ENCODE peak calls at places on chromosomes 6 and 20, in ten cellular contexts. E is GM12892, Z is spleen, U is transverse colon, T is H1, O is upper lobe of left lung, Y is Panc1, C is GM12878, D is SK-N-SH, L is GM23338. J is an unnamed sample.

GRCh38 chr6:117237561-117237960 is 27.8 kb upstream of the VGLL2 start:
- DNase-seq in C (no peak), Y (no peak), L (no peak), O (no peak), E (no peak), Z (no peak), D (no peak), T (no peak), U (no peak), J (no peak)

GRCh38 chr6:166540631-166541331 is 45.7 kb downstream of the RAMACL start:
- DNase-seq in L (no peak), U (peak), Z (no peak), C (peak), O (no peak), E (peak), D (no peak), T (no peak), Y (no peak), J (no peak)

GRCh38 chr6:158338311-158339112 is 26.2 kb downstream of the TULP4 start:
- DNase-seq in C (no peak), T (no peak), E (no peak), U (no peak), Z (no peak), O (no peak), Y (no peak), D (no peak), L (peak), J (no peak)

GRCh38 chr6:159762681-159763293 is 942 bp downstream of the ACAT2 start:
- DNase-seq in O (no peak), T (no peak), Y (no peak), E (no peak), Z (no peak), D (no peak), L (peak), C (no peak), U (peak), J (no peak)

GRCh38 chr6:166058064-166058739 is 109.4 kb downstream of the TBXT start:
- DNase-seq in D (peak), L (no peak), E (no peak), C (no peak), O (no peak), Y (no peak), U (no peak), T (no peak), Z (no peak), J (no peak)

GRCh38 chr6:47009583-47009982 is 32.5 kb downstream of the ADGRF1 start:
- DNase-seq in O (no peak), U (no peak), T (no peak), L (peak), Y (no peak), D (no peak), E (no peak), C (no peak), Z (no peak), J (no peak)

GRCh38 chr20:46174469-46175126 is 56.5 kb downstream of the CD40 start:
- DNase-seq in O (peak), D (peak), E (peak), C (no peak), Y (peak), T (peak), Z (peak), U (peak), L (peak), J (peak)

GRCh38 chr6:18209539-18210197 is 54.4 kb downstream of the KDM1B start:
- DNase-seq in U (no peak), T (no peak), Z (no peak), Y (no peak), O (no peak), L (no peak), E (no peak), D (no peak), C (no peak), J (no peak)

GRCh38 chr6:15513801-15514711 is 148.8 kb downstream of the DTNBP1 start:
- DNase-seq in D (no peak), O (no peak), L (no peak), C (no peak), T (no peak), E (no peak), Z (peak), U (no peak), Y (no peak), J (no peak)

GRCh38 chr6:143187173-143187908 is 126.7 kb downstream of the AIG1 start:
- DNase-seq in T (no peak), E (no peak), Y (no peak), O (no peak), Z (no peak), U (no peak), C (no peak), L (no peak), D (no peak), J (no peak)

GRCh38 chr6:135578976-135579375 is 81.4 kb upstream of the AHI1 start:
- DNase-seq in Y (no peak), Z (no peak), C (no peak), D (no peak), T (no peak), E (no peak), U (no peak), O (no peak), L (no peak), J (no peak)

GRCh38 chr6:109513571-109514071 is 30.6 kb upstream of the ZBTB24 start:
- DNase-seq in O (no peak), Z (no peak), D (no peak), T (no peak), Y (no peak), E (no peak), L (peak), C (no peak), U (no peak), J (no peak)

GRCh38 chr6:167898673-167899311 is 72.1 kb downstream of the AFDN start:
- DNase-seq in C (no peak), O (no peak), U (no peak), E (no peak), L (peak), Z (no peak), Y (no peak), D (peak), T (no peak), J (no peak)

GRCh38 chr6:121851056-121851455 is 415.6 kb downstream of the GJA1 start:
- DNase-seq in Y (no peak), L (peak), Z (no peak), E (no peak), O (no peak), D (no peak), C (no peak), U (no peak), T (no peak), J (no peak)

GRCh38 chr6:121520337-121521163 is 85.1 kb downstream of the GJA1 start:
- DNase-seq in E (no peak), L (peak), Z (no peak), O (no peak), U (no peak), D (no peak), C (no peak), T (no peak), Y (peak), J (no peak)

GRCh38 chr6:105991561-105992314 is 94.4 kb upstream of the PRDM1 start:
- DNase-seq in Z (peak), T (peak), E (no peak), D (peak), L (peak), C (no peak), U (peak), O (peak), Y (no peak), J (no peak)

GRCh38 chr20:8473459-8473858 is 341.4 kb downstream of the PLCB1 start:
- DNase-seq in L (no peak), Z (no peak), U (no peak), O (no peak), C (no peak), D (no peak), T (no peak), E (no peak), Y (no peak), J (no peak)

GRCh38 chr6:152461556-152461955 is 175.6 kb downstream of the SYNE1 start:
- DNase-seq in L (no peak), E (no peak), U (no peak), T (no peak), D (no peak), C (no peak), Y (no peak), Z (no peak), O (no peak), J (no peak)

GRCh38 chr6:27091661-27092315 is 155.7 kb upstream of the PRSS16 start:
- DNase-seq in U (no peak), C (peak), O (peak), D (peak), L (peak), T (peak), Z (no peak), Y (peak), E (peak), J (no peak)

GRCh38 chr6:134145786-134146185 is 93.4 kb upstream of the SLC2A12 start:
- DNase-seq in L (peak), E (no peak), D (no peak), T (no peak), C (no peak), O (no peak), Z (no peak), Y (no peak), U (no peak), J (no peak)

GRCh38 chr6:55320691-55321086 is 6.6 kb upstream of the GFRAL start:
- DNase-seq in U (no peak), E (no peak), Y (no peak), T (no peak), L (peak), O (no peak), C (no peak), Z (no peak), D (no peak), J (no peak)

GRCh38 chr20:49207071-49207470 is 12.1 kb upstream of the DDX27 start:
- DNase-seq in T (peak), L (peak), Y (no peak), D (no peak), O (no peak), C (no peak), U (no peak), Z (peak), E (no peak), J (no peak)

GRCh38 chr6:151763938-151764680 is 43.4 kb upstream of the ESR1 start:
- DNase-seq in C (no peak), D (peak), L (peak), Z (peak), U (peak), Y (peak), T (peak), E (peak), O (peak), J (peak)

GRCh38 chr6:88983532-88983931 is 20.1 kb upstream of the RNGTT start:
- DNase-seq in U (peak), O (no peak), T (peak), Y (no peak), C (no peak), Z (no peak), L (peak), D (peak), E (no peak), J (no peak)

GRCh38 chr20:58839474-58839874 is 11.2 kb downstream of the GNAS-AS1 start:
- DNase-seq in U (no peak), D (peak), O (peak), Z (peak), Y (no peak), E (no peak), T (peak), L (peak), C (no peak), J (no peak)

GRCh38 chr6:45438849-45439406 is 61.2 kb upstream of the SUPT3H start:
- DNase-seq in C (no peak), U (no peak), D (no peak), L (no peak), T (no peak), Z (no peak), Y (no peak), E (no peak), O (no peak), J (no peak)

GRCh38 chr6:36198986-36199385 is 2.4 kb downstream of the BRPF3 start:
- DNase-seq in Z (no peak), O (no peak), C (no peak), U (no peak), Y (no peak), L (no peak), E (no peak), T (no peak), D (no peak), J (no peak)
- TF ChIP-seq POLR2AphosphoS5 in Z (no peak), O (no peak), C (no peak), U (no peak), Y (no peak), L (no peak), E (no peak), T (no peak), D (no peak), J (no peak)

GRCh38 chr6:12584631-12585405 is 131.7 kb upstream of the PHACTR1 start:
- DNase-seq in O (no peak), D (no peak), C (no peak), L (no peak), Z (no peak), U (no peak), E (no peak), Y (no peak), T (no peak), J (no peak)
- TF ChIP-seq POLR2AphosphoS5 in O (peak), D (no peak), C (no peak), L (no peak), Z (no peak), U (no peak), E (no peak), Y (no peak), T (no peak), J (no peak)

DNA sequence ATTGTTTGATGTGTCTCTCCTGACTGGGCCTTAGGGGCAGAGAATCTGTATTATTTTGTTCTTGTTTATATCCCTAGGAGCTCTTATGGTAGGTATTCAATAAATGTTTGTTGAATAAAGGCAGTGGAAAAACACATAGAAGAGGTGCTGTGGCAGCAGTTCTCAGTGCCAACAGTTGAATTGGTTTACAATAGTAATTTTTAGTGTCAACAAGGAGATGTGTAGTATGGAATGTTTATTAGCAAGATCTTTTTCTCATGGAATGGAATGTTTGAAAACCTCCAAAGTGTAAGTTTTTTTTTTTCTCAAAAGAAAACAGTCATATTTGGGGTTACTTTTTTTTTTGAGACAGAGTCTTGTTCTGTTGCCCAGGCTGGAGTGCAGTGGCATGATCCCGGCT is 28.0 kb downstream of the ASXL1 start:
- DNase-seq in T (no peak), L (no peak), D (no peak), U (no peak), O (no peak), Z (no peak), Y (no peak), C (no peak), E (no peak), J (no peak)
- TF ChIP-seq POLR2AphosphoS5 in T (no peak), L (no peak), D (no peak), U (no peak), O (no peak), Z (no peak), Y (no peak), C (no peak), E (no peak), J (no peak)

GRCh38 chr20:35092524-35093244 is at the start of gene TRPC4AP:
- DNase-seq in T (peak), Y (peak), U (peak), D (peak), E (peak), L (peak), C (peak), Z (peak), O (peak), J (peak)
- TF ChIP-seq POLR2AphosphoS5 in T (peak), Y (peak), U (peak), D (peak), E (no peak), L (peak), C (peak), Z (peak), O (peak), J (peak)

DNA sequence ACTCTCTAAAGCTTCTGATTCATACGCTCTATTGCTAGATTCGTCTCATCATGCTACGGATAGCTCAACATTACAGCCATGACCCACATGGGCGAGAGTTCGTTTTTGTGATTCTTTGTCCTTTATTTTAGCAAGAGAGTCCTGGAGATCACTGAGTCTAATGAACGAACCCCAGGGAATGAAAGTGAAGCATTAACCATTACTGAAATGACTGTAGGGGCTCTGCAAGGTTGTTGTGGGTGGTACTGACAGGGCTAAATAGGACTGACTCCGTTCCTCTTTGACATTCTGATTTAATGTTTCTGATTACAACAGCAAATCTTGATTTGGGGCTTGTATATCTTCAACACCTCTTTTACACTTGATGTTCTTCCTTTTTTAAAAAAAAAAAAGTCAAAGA is 13.7 kb upstream of the RTF2 start:
- DNase-seq in C (no peak), L (no peak), T (no peak), D (no peak), O (no peak), Z (no peak), E (no peak), U (no peak), Y (no peak), J (no peak)
- TF ChIP-seq POLR2AphosphoS5 in C (no peak), L (no peak), T (no peak), D (no peak), O (no peak), Z (no peak), E (no peak), U (no peak), Y (no peak), J (no peak)

GRCh38 chr6:7052441-7052936 is 55.3 kb upstream of the RREB1 start:
- DNase-seq in D (peak), E (peak), O (peak), U (peak), C (no peak), Z (peak), L (peak), T (peak), Y (no peak), J (no peak)

GRCh38 chr6:7050911-7051779 is 56.6 kb upstream of the RREB1 start:
- DNase-seq in T (peak), E (peak), L (peak), Z (peak), D (no peak), C (no peak), Y (no peak), U (peak), O (peak), J (peak)

GRCh38 chr6:7053125-7053784 is 54.5 kb upstream of the RREB1 start:
- DNase-seq in D (no peak), T (no peak), C (no peak), L (no peak), O (no peak), U (no peak), E (no peak), Z (no peak), Y (no peak), J (no peak)

GRCh38 chr6:7050099-7050498 is 57.7 kb upstream of the RREB1 start:
- DNase-seq in T (no peak), C (no peak), L (no peak), U (no peak), Y (no peak), Z (no peak), O (no peak), D (no peak), E (no peak), J (no peak)

GRCh38 chr6:7051780-7052440 is 55.9 kb upstream of the RREB1 start:
- DNase-seq in Z (peak), L (peak), U (peak), T (no peak), Y (no peak), C (no peak), E (peak), O (peak), D (peak), J (no peak)
- TF ChIP-seq POLR2AphosphoS5 in Z (peak), L (no peak), U (no peak), T (no peak), Y (no peak), C (no peak), E (no peak), O (no peak), D (no peak), J (no peak)

GRCh38 chr20:21707267-21707666 is 1.8 kb downstream of the PAX1 start:
- DNase-seq in O (no peak), T (no peak), C (no peak), Z (no peak), D (no peak), Y (no peak), E (no peak), L (no peak), U (no peak), J (no peak)

GRCh38 chr20:21706345-21707195 is 1.1 kb downstream of the PAX1 start:
- DNase-seq in D (no peak), O (peak), U (no peak), T (no peak), Y (no peak), L (peak), Z (peak), E (no peak), C (no peak), J (no peak)

GRCh38 chr20:21704408-21705385 is 767 bp upstream of the PAX1 start:
- DNase-seq in Y (no peak), L (peak), D (no peak), T (no peak), C (no peak), O (peak), U (no peak), Z (peak), E (no peak), J (no peak)

GRCh38 chr20:21703740-21704407 is 1.6 kb upstream of the PAX1 start:
- DNase-seq in D (no peak), Z (no peak), O (no peak), Y (no peak), L (peak), E (no peak), T (no peak), C (no peak), U (no peak), J (no peak)

DNA sequence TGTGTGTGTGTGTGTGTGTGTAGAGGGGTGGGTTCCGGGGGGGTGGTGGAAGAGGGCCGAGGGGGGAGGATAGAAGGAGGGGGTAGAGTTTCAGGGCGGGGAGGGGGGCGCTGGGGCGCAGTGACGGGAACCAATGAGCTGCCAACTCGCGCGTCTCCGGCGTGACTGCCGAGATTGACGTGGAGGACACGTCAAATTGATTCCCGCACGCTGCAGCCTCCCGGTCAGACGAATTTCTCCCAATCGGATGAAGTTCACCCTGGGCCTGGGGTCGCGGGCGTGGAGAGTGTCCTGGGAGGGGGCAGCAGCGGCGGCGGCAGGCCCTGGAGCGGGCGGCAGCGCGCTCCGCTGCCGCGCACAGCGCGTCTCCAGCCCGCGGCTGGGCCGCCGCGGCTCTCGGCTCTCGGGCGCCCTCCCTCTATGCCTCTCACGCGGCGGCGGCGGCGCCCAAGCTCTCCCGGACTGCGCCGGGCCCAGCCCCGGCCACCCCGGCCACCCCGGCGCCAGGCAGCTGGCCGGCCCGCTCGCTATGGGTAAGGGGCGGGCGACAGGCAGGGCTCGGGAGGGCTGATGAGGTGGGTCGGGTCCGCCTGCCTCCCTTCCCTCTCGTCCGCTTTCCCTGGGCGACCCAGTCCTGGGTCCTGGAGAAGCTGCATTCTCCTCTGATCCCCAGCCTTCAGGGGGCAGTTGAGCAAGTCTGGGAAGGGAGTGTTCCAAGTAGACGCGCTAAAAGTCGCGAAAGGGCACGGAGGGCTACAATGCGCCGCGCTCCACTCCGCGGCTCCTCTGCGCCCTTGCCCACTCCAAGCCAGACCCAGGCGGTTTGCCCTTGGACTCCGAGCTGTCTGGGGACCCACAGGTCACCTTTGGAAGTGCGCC is at the start of gene PAX1:
- DNase-seq in C (no peak), Z (peak), Y (no peak), L (peak), D (no peak), E (no peak), U (no peak), O (peak), T (no peak), J (no peak)
- TF ChIP-seq POLR2AphosphoS5 in C (no peak), Z (no peak), Y (no peak), L (no peak), D (no peak), E (no peak), U (no peak), O (no peak), T (no peak), J (no peak)

GRCh38 chr6:11229267-11230043 is 3.0 kb downstream of the NEDD9 start:
- DNase-seq in U (no peak), C (no peak), D (no peak), E (no peak), T (peak), Y (no peak), L (peak), Z (no peak), O (peak), J (no peak)
- TF ChIP-seq POLR2AphosphoS5 in U (no peak), C (no peak), D (no peak), E (no peak), T (no peak), Y (no peak), L (no peak), Z (no peak), O (peak), J (no peak)

J was measured in breast epithelium.